ENCODE peak calls at places on chromosomes 3 and 15, in nine cellular contexts. J is CD8-positive, alpha-beta T cell; F is A549; G is foreskin keratinocyte; I is right cardiac atrium; C is heart right ventricle; H is cardiac muscle cell; Z is H9; Y is caudate nucleus. L is an unnamed sample.

GRCh38 chr15:28184166-28184565 is 85.1 kb upstream of the OCA2 start:
- DNase-seq in I (no peak), G (no peak), J (no peak), H (no peak), C (no peak), Y (no peak), Z (no peak), F (no peak), L (no peak)

GRCh38 chr3:86168512-86168911 is 822.4 kb downstream of the VGLL3 start:
- DNase-seq in J (no peak), G (no peak), I (no peak), Z (no peak), F (no peak), Y (no peak), H (no peak), C (no peak), L (no peak)

GRCh38 chr3:9500108-9501050 is 53.2 kb downstream of the LHFPL4 start:
- DNase-seq in C (peak; percentile 24), I (peak; percentile 82), J (peak; percentile 55), G (peak; percentile 49), Z (peak; percentile 92), Y (no peak), H (peak; percentile 72), F (peak; percentile 83), L (peak; percentile 46)

GRCh38 chr15:42741710-42742109 is 4.8 kb upstream of the CDAN1 start:
- DNase-seq in Z (no peak), G (no peak), J (no peak), I (no peak), H (no peak), Y (no peak), F (no peak), C (no peak), L (no peak)

GRCh38 chr3:134857356-134857755 is 62.3 kb downstream of the EPHB1 start:
- DNase-seq in F (no peak), H (no peak), Z (no peak), Y (no peak), C (no peak), J (no peak), G (no peak), I (no peak), L (no peak)

GRCh38 chr15:82537351-82537908 is 2.8 kb downstream of the RPS17 start:
- DNase-seq in H (no peak), Z (no peak), F (no peak), C (no peak), J (no peak), G (no peak), Y (no peak), I (no peak), L (no peak)

GRCh38 chr3:193980326-193980725 is 155.6 kb upstream of the HES1 start:
- DNase-seq in Z (no peak), J (no peak), H (peak; percentile 74), Y (no peak), G (no peak), C (no peak), I (peak; percentile 63), F (no peak), L (no peak)

GRCh38 chr15:47273817-47274216 is 443.5 kb upstream of the SEMA6D start:
- DNase-seq in F (no peak), Y (no peak), H (no peak), G (no peak), I (no peak), C (no peak), J (no peak), Z (no peak), L (no peak)

GRCh38 chr15:83766326-83766725 is 112.4 kb downstream of the ADAMTSL3 start:
- DNase-seq in F (no peak), C (no peak), Y (no peak), Z (no peak), J (no peak), H (peak; percentile 94), G (no peak), I (no peak), L (no peak)

GRCh38 chr3:87082806-87083440 is 92.0 kb upstream of the VGLL3 start:
- DNase-seq in H (peak; percentile 82), Y (no peak), G (peak; percentile 52), I (no peak), Z (peak; percentile 29), J (no peak), F (peak; percentile 51), C (peak; percentile 23), L (no peak)

GRCh38 chr3:105997800-105998526 is 129.2 kb upstream of the CBLB start:
- DNase-seq in C (no peak), H (peak; percentile 97), I (peak; percentile 67), F (no peak), J (no peak), Z (no peak), G (peak; percentile 100), Y (no peak), L (no peak)

GRCh38 chr3:179450901-179451334 is 352 bp downstream of the GNB4 start:
- DNase-seq in C (peak; percentile 39), Y (no peak), F (peak; percentile 8), I (no peak), Z (no peak), J (no peak), G (no peak), H (peak; percentile 40), L (no peak)

GRCh38 chr3:56976666-56977560 is 83.6 kb upstream of the SPATA12 start:
- DNase-seq in H (peak; percentile 85), J (no peak), F (no peak), C (no peak), G (no peak), Y (no peak), I (peak; percentile 54), Z (no peak), L (no peak)

GRCh38 chr3:59313365-59313764 is 263.5 kb upstream of the CFAP20DC start:
- DNase-seq in F (peak; percentile 1), Z (peak; percentile 72), G (no peak), C (peak; percentile 35), Y (no peak), H (peak; percentile 63), J (peak; percentile 14), I (peak; percentile 90), L (peak; percentile 2)

GRCh38 chr3:124791142-124791541 is 60.9 kb downstream of the UMPS start:
- DNase-seq in J (no peak), C (no peak), Z (no peak), G (no peak), I (no peak), F (no peak), H (no peak), Y (no peak), L (no peak)

GRCh38 chr3:148319161-148319915 is 378.4 kb upstream of the AGTR1 start:
- DNase-seq in Z (no peak), J (no peak), H (peak; percentile 53), F (no peak), I (no peak), G (peak; percentile 43), Y (no peak), C (no peak), L (no peak)
- H3K27ac ChIP-seq in Z (no peak overlapping the region), J (no peak overlapping the region), H (no peak overlapping the region), F (no peak overlapping the region), I (no peak overlapping the region), G (no peak overlapping the region), Y (peak overlapping the region; percentile 59), C (no peak overlapping the region), L (no peak overlapping the region)

GRCh38 chr3:168051579-168052183 is 44.0 kb downstream of the GOLIM4 start:
- DNase-seq in J (no peak), I (no peak), G (no peak), F (no peak), H (peak; percentile 49), Y (no peak), Z (no peak), C (no peak), L (no peak)

GRCh38 chr3:168054447-168054846 is 41.3 kb downstream of the GOLIM4 start:
- DNase-seq in H (no peak), G (no peak), F (no peak), Y (no peak), J (no peak), Z (no peak), I (no peak), C (no peak), L (no peak)

GRCh38 chr3:168049366-168049974 is 46.3 kb downstream of the GOLIM4 start:
- DNase-seq in G (no peak), Y (no peak), J (no peak), H (peak; percentile 65), Z (no peak), I (no peak), F (no peak), C (no peak), L (no peak)

GRCh38 chr3:168052517-168052916 is 43.2 kb downstream of the GOLIM4 start:
- DNase-seq in I (no peak), Z (no peak), G (no peak), Y (no peak), J (no peak), H (no peak), F (no peak), C (no peak), L (no peak)

GRCh38 chr3:168053115-168053514 is 42.6 kb downstream of the GOLIM4 start:
- DNase-seq in F (no peak), G (no peak), C (no peak), I (no peak), Y (no peak), H (no peak), J (no peak), Z (no peak), L (no peak)
- H3K27ac ChIP-seq in F (no peak overlapping the region), G (no peak overlapping the region), C (no peak overlapping the region), I (no peak overlapping the region), Y (no peak overlapping the region), H (peak overlapping the region; percentile 90), J (no peak overlapping the region), Z (no peak overlapping the region), L (no peak overlapping the region)

DNA sequence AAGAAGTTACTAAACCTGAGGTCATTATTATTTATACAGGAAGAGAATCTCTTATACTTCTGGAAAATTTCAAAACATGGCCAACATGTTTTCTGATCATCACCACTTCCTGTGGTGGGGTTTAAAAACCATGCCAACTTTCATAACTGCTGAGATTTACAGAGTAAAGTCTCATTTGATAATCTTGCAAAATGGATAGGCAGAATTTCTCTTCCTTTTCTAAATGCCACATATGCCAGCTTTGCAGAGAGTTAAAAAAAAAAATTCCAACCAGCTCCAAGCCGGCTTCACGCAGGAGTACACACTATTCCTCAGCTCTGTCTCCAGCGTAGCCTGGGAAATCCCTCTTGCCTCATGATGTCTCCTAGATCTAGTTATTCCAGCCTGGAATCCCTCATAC is 124.2 kb upstream of the SPRED1 start:
- DNase-seq in Y (no peak), F (no peak), I (no peak), H (peak; percentile 77), J (no peak), G (no peak), Z (no peak), C (no peak), L (no peak)
- H3K27ac ChIP-seq in Y (no peak overlapping the region), F (no peak overlapping the region), I (peak overlapping the region; percentile 56), H (no peak overlapping the region), J (no peak overlapping the region), G (no peak overlapping the region), Z (no peak overlapping the region), C (no peak overlapping the region), L (no peak overlapping the region)

DNA sequence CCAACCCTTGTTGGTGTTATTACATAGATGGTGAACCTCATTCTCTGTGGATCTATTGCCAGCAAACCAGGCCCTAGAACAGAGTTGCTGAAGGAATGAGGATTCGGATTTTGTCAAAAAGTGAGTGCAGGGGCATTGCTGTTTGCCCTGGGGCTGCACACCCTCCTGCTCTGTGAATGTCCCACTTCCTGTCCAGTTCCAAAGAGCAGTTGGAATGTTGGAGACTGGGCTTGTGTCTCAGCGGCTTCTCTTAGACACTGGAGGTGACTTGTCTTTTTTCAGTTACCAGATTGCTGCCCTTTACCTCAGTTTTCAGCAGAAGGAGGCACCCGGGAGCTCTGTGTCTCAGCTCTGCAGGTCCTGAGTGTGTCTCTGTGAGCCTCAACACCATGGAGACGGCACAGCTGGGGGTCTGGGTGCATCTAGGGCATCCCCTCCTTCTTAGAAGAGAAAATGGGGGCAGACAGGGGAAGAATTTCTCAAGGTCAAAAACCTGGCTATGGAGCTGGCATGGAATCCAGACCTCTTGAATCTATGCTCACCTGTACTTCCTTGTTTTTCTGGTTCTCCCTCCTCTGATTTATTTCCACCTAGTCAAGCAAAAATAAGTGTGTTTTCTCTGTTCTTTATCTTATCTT is 46.3 kb downstream of the LIMD1 start:
- DNase-seq in I (no peak), Z (no peak), Y (no peak), H (no peak), J (no peak), C (no peak), G (no peak), F (no peak), L (no peak)
- H3K27ac ChIP-seq in I (no peak overlapping the region), Z (no peak overlapping the region), Y (no peak overlapping the region), H (no peak overlapping the region), J (no peak overlapping the region), C (no peak overlapping the region), G (no peak overlapping the region), F (peak overlapping the region; percentile 60), L (no peak overlapping the region)